ENCODE peak calls at places on chromosome 22, in nine cellular contexts. R is B cell, W is NCI-H2081, Q is iPS DF 19.7, K is Right ventricle myocardium superior, V is ELR, G is sciatic nerve, E is RPMI8226, I is small intestine. L is an unnamed sample.

GRCh38 chr22:33869946-33870345 is 50.3 kb downstream of the LARGE1 start:
- DNase-seq in R (no peak), W (no peak), Q (no peak), K (no peak), V (no peak), G (no peak), E (no peak), I (no peak), L (no peak)

GRCh38 chr22:27212617-27213177 is 555.3 kb downstream of the MIAT start:
- DNase-seq in R (no peak), W (no peak), Q (no peak), K (peak), V (peak), G (peak), E (no peak), I (peak), L (peak)

GRCh38 chr22:49666146-49666809 is 161.4 kb downstream of the BRD1 start:
- DNase-seq in R (no peak), W (no peak), Q (no peak), K (no peak), V (no peak), G (peak), E (no peak), I (no peak), L (no peak)

GRCh38 chr22:43152355-43153071 is 1.2 kb downstream of the TSPO start:
- DNase-seq in R (peak), W (peak), Q (no peak), K (peak), V (peak), G (peak), E (peak), I (peak), L (peak)

GRCh38 chr22:37764622-37765021 is 43.1 kb upstream of the GCAT start:
- DNase-seq in R (no peak), W (no peak), Q (no peak), K (no peak), V (no peak), G (no peak), E (peak), I (no peak), L (no peak)

GRCh38 chr22:28181332-28181731 is 262.3 kb upstream of the PITPNB start:
- DNase-seq in R (no peak), W (no peak), Q (no peak), K (no peak), V (no peak), G (no peak), E (no peak), I (peak), L (no peak)

GRCh38 chr22:31092161-31092560 is 11.0 kb downstream of the SMTN start:
- DNase-seq in R (no peak), W (no peak), Q (no peak), K (no peak), V (no peak), G (no peak), E (no peak), I (no peak), L (no peak)

GRCh38 chr22:31039393-31039792 is 41.7 kb upstream of the SMTN start:
- DNase-seq in R (no peak), W (no peak), Q (no peak), K (peak), V (peak), G (peak), E (no peak), I (no peak), L (no peak)

GRCh38 chr22:17969732-17970131 is 54.6 kb downstream of the MICAL3 start:
- DNase-seq in R (no peak), W (no peak), Q (no peak), K (peak), V (peak), G (no peak), E (no peak), I (no peak), L (peak)

GRCh38 chr22:49760630-49761571 is 66.8 kb downstream of the BRD1 start:
- DNase-seq in R (no peak), W (no peak), Q (no peak), K (no peak), V (no peak), G (peak), E (peak), I (no peak), L (no peak)

L was measured in dermis microvascular lymphatic vessel endothelial cell.